ENCODE peak calls at places on chromosomes 6 and 20, in ten cellular contexts. I, O, C, E, V, Z, Q, R, K and B are unnamed samples.
A peak's percentile ranks its signal among the peaks of the same experiment; 100 is the strongest.

GRCh38 chr20:51767018-51767866 is 948 bp downstream of the ATP9A start:
- DNase-seq in I (peak; percentile 86), O (peak; percentile 18), C (no peak), E (peak; percentile 83), V (peak; percentile 95), Z (no peak), Q (peak; percentile 80), R (peak; percentile 79), K (peak; percentile 94), B (no peak)

GRCh38 chr6:135901776-135902524 is 50.4 kb downstream of the PDE7B start:
- DNase-seq in I (no peak), O (peak; percentile 92), C (no peak), E (no peak), V (no peak), Z (peak; percentile 96), Q (peak; percentile 30), R (no peak), K (no peak), B (peak; percentile 22)

GRCh38 chr6:169978615-169979161 is 227.3 kb downstream of the ERMARD start:
- DNase-seq in I (no peak), O (no peak), C (no peak), E (no peak), V (no peak), Z (peak; percentile 15), Q (peak; percentile 92), R (no peak), K (no peak), B (no peak)

GRCh38 chr6:43276180-43277082 is 21.6 kb upstream of the SLC22A7 start:
- DNase-seq in I (no peak), O (peak; percentile 6), C (no peak), E (peak; percentile 82), V (no peak), Z (no peak), Q (no peak), R (peak; percentile 61), K (peak; percentile 86), B (no peak)

GRCh38 chr6:35014786-35015185 is 125.7 kb downstream of the ANKS1A start:
- DNase-seq in I (peak; percentile 78), O (no peak), C (no peak), E (peak; percentile 61), V (no peak), Z (peak; percentile 78), Q (peak; percentile 80), R (no peak), K (no peak), B (no peak)

GRCh38 chr20:483791-484644 is 21.7 kb upstream of the TBC1D20 start:
- DNase-seq in I (no peak), O (no peak), C (no peak), E (no peak), V (no peak), Z (no peak), Q (no peak), R (no peak), K (no peak), B (no peak)

GRCh38 chr6:161373905-161374451 is 100.1 kb upstream of the AGPAT4 start:
- DNase-seq in I (peak; percentile 74), O (peak; percentile 16), C (no peak), E (peak; percentile 53), V (peak; percentile 70), Z (peak; percentile 50), Q (peak; percentile 50), R (peak; percentile 81), K (peak; percentile 76), B (no peak)

GRCh38 chr6:87756858-87757257 is 54.8 kb upstream of the AKIRIN2 start:
- DNase-seq in I (peak; percentile 19), O (peak; percentile 96), C (peak; percentile 97), E (no peak), V (no peak), Z (peak; percentile 83), Q (peak; percentile 93), R (no peak), K (no peak), B (no peak)

GRCh38 chr6:53107091-53107490 is 41.5 kb downstream of the GCM1 start:
- DNase-seq in I (no peak), O (peak; percentile 70), C (no peak), E (no peak), V (no peak), Z (peak; percentile 50), Q (peak; percentile 62), R (no peak), K (no peak), B (no peak)

GRCh38 chr20:13302647-13303425 is 81.8 kb downstream of the ISM1 start:
- DNase-seq in I (peak; percentile 38), O (no peak), C (no peak), E (peak; percentile 49), V (peak; percentile 53), Z (no peak), Q (peak; percentile 30), R (peak; percentile 52), K (peak; percentile 49), B (no peak)

GRCh38 chr6:153024401-153025017 is 22.0 kb upstream of the MTRF1L start:
- DNase-seq in I (peak; percentile 78), O (no peak), C (peak; percentile 45), E (peak; percentile 75), V (peak; percentile 54), Z (peak; percentile 56), Q (peak; percentile 54), R (peak; percentile 74), K (peak; percentile 42), B (peak; percentile 20)

GRCh38 chr6:10369896-10370295 is 45.0 kb downstream of the TFAP2A start:
- DNase-seq in I (no peak), O (peak; percentile 8), C (no peak), E (no peak), V (no peak), Z (peak; percentile 41), Q (peak; percentile 79), R (no peak), K (no peak), B (no peak)

GRCh38 chr6:170232186-170233002 is 58.5 kb downstream of the DLL1 start:
- DNase-seq in I (no peak), O (peak; percentile 25), C (no peak), E (no peak), V (no peak), Z (peak; percentile 62), Q (peak; percentile 18), R (no peak), K (no peak), B (no peak)

GRCh38 chr20:51381557-51381956 is 161.0 kb downstream of the NFATC2 start:
- DNase-seq in I (peak; percentile 54), O (no peak), C (no peak), E (no peak), V (no peak), Z (no peak), Q (no peak), R (no peak), K (no peak), B (no peak)

GRCh38 chr6:37168809-37169457 is 1.0 kb upstream of the PIM1 start:
- DNase-seq in I (peak; percentile 89), O (no peak), C (no peak), E (no peak), V (no peak), Z (no peak), Q (no peak), R (no peak), K (no peak), B (no peak)

GRCh38 chr6:28436404-28436803 is 6.9 kb downstream of the ZSCAN23 start:
- DNase-seq in I (no peak), O (no peak), C (no peak), E (no peak), V (no peak), Z (no peak), Q (no peak), R (no peak), K (no peak), B (no peak)

GRCh38 chr6:14212020-14212419 is 94.4 kb downstream of the CD83 start:
- DNase-seq in I (peak; percentile 68), O (no peak), C (no peak), E (no peak), V (peak; percentile 58), Z (no peak), Q (peak; percentile 33), R (no peak), K (no peak), B (no peak)
- H3K9ac ChIP-seq in I (peak overlapping the region; percentile 71), O (peak overlapping the region; percentile 91), C (no peak overlapping the region), E (no peak overlapping the region), V (no peak overlapping the region), Z (peak overlapping the region; percentile 9), Q (peak overlapping the region; percentile 63), R (no peak overlapping the region), K (no peak overlapping the region), B (peak overlapping the region; percentile 93)

DNA sequence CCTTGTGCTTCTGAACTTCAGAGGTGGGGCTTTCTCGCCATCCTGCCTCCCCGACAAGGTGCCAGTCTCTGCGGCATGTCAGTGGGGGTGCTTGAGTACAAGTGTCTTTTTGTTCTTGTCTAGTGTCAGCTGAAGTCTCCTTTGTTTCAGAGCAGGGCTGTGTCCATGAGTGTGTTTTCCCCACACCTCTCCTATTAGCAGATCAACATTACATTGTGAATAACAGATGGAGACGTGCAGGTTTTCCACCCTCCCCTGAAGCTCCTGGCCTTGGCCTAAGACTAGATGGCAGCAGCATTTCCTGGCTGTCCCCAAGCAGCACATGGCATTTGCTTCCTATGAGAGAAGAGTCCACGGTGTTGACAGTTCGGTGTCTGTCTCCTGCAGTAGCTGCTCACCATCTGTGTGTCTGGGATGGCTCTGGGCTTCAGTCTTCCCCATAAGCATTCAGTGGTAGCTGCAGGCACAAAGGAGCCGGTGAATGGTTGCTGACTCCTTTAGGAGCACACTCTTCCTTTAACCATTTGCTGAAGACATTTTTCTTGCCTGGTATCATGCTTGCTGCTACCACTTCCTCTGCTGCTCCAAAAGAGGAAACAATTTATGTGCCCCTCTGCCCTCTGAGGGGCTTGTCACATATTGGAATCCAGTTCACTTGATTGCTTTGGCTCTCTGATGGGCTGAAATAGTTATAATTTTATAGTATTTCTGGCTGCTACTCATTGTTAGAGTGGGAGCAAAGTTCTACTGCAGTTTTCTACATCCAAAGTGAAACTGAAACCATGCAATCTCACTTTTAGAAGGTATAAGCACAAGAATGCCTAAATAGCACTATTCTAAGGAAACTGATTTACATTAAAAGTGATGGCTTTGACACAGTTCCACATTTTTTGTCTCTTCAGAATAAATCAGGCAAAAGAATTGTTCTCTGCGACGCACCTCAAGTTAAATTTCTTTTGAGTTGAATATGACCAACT is 913.0 kb downstream of the C6orf118 start:
- DNase-seq in I (no peak), O (peak; percentile 18), C (no peak), E (no peak), V (no peak), Z (no peak), Q (no peak), R (peak; percentile 15), K (no peak), B (no peak)
- H3K9ac ChIP-seq in I (no peak overlapping the region), O (peak overlapping the region; percentile 32), C (no peak overlapping the region), E (no peak overlapping the region), V (no peak overlapping the region), Z (no peak overlapping the region), Q (no peak overlapping the region), R (no peak overlapping the region), K (no peak overlapping the region), B (no peak overlapping the region)

DNA sequence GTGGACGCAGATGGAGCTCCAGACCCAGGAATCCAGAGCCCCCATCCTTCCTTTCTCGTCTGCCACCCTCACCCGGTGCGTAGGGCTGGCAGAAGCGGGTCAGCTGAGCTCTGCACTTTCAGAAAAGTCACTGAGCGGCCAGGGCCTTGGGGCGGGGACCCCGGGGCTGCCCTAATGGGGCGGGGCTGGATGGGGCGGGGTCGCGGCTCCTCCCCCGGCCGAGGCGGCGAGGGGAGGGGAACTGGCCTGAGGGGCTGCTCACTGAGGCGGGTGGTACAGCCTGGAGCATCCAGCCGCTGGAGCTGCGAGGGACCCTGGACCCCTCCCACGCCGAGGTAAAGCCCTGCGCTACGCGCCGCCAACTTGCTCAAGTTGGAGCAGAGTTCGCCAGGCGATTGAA is at the start of the genes DEFB124 and REM1:
- DNase-seq in I (no peak), O (no peak), C (no peak), E (no peak), V (peak; percentile 57), Z (no peak), Q (no peak), R (peak; percentile 23), K (peak; percentile 40), B (no peak)
- H3K9ac ChIP-seq in I (no peak within 1 kb of the TSS), O (no peak within 1 kb of the TSS), C (no peak within 1 kb of the TSS), E (no peak within 1 kb of the TSS), V (no peak within 1 kb of the TSS), Z (no peak within 1 kb of the TSS), Q (no peak within 1 kb of the TSS), R (no peak within 1 kb of the TSS), K (no peak within 1 kb of the TSS), B (no peak within 1 kb of the TSS)

GRCh38 chr6:27214126-27214601 is 33.3 kb upstream of the PRSS16 start:
- DNase-seq in I (peak; percentile 41), O (no peak), C (no peak), E (no peak), V (no peak), Z (no peak), Q (no peak), R (no peak), K (no peak), B (no peak)
- H3K9ac ChIP-seq in I (peak overlapping the region; percentile 45), O (no peak overlapping the region), C (no peak overlapping the region), E (no peak overlapping the region), V (no peak overlapping the region), Z (no peak overlapping the region), Q (no peak overlapping the region), R (no peak overlapping the region), K (no peak overlapping the region), B (peak overlapping the region; percentile 63)